ENCODE peak calls at places on chromosomes 7 and 10, in seven cellular contexts. X is mucosa of descending colon, H is cardiac fibroblast, O is progenitor cell of endocrine pancreas, C is left ventricle myocardium inferior, D is tibial artery, B is mesothelial cell of epicardium. Y is an unnamed sample.

GRCh38 chr7:142866361-142867096 is 11.7 kb downstream of the EPHB6 start:
- DNase-seq in X (no peak), H (peak; percentile 32), O (peak; percentile 43), C (no peak), D (no peak), B (no peak), Y (no peak)

GRCh38 chr7:101535333-101535732 is 93.8 kb downstream of the MYL10 start:
- DNase-seq in X (no peak), H (no peak), O (no peak), C (no peak), D (no peak), B (no peak), Y (no peak)

GRCh38 chr7:158125091-158125490 is 462.5 kb downstream of the PTPRN2 start:
- DNase-seq in X (no peak), H (no peak), O (no peak), C (no peak), D (peak; percentile 31), B (no peak), Y (no peak)

GRCh38 chr10:74558897-74559296 is 267.5 kb upstream of the KAT6B start:
- DNase-seq in X (no peak), H (no peak), O (no peak), C (no peak), D (no peak), B (no peak), Y (no peak)

GRCh38 chr7:98360221-98361124 is 40.4 kb downstream of the BAIAP2L1 start:
- DNase-seq in X (peak; percentile 65), H (no peak), O (no peak), C (no peak), D (no peak), B (no peak), Y (no peak)

GRCh38 chr7:37247881-37248280 is 200.8 kb downstream of the ELMO1 start:
- DNase-seq in X (no peak), H (peak; percentile 36), O (no peak), C (no peak), D (no peak), B (no peak), Y (no peak)

GRCh38 chr7:17456541-17456940 is 158.1 kb downstream of the AHR start:
- DNase-seq in X (no peak), H (peak; percentile 17), O (no peak), C (no peak), D (no peak), B (no peak), Y (no peak)

GRCh38 chr10:130757271-130757670 is 554.2 kb downstream of the TCERG1L start:
- DNase-seq in X (no peak), H (no peak), O (no peak), C (no peak), D (peak; percentile 43), B (no peak), Y (peak; percentile 29)

GRCh38 chr7:5666361-5666760 is 115.1 kb downstream of the RNF216 start:
- DNase-seq in X (no peak), H (no peak), O (no peak), C (no peak), D (no peak), B (no peak), Y (no peak)

GRCh38 chr10:133308431-133309110 is at the start of the genes TUBGCP2 and ZNF511:
- DNase-seq in X (peak; percentile 92), H (peak; percentile 80), O (peak; percentile 78), C (peak; percentile 89), D (peak; percentile 92), B (peak; percentile 90), Y (peak; percentile 92)

GRCh38 chr10:19713800-19714525 is 102.3 kb upstream of the PLXDC2 start:
- DNase-seq in X (no peak), H (no peak), O (no peak), C (no peak), D (peak; percentile 69), B (no peak), Y (no peak)
- TF ChIP-seq CTCF in X (no peak), H (no peak), O (no peak), C (peak; percentile 25), D (no peak), B (no peak), Y (no peak)

DNA sequence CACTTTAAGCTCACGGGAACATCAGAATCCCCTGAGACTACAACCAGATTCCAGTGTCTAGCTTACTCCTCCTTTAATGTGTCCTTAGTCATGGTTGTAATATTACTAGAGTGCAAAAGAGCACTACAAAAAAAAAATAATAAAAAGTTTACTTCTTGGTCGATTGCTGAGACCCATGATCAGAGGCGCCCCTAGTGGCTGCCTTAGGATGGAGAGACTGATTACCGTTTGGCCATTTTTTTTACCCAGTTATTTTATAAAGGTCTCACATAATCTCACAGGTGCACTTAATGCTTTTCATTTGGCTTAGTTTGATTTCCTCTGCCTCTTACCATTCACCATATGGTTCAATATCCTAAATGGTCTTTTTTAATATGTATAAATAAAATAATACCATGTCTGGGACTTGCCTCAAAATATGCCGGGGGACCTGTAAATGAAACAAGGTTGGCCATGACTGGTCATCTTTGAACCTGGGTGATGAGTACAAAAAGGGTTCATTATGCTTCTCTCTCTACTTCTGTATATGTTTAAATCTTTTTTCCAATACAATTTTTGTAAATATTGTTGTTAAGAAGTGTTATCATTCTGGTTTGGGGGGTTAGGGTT is 331.5 kb upstream of the NFE2L3 start:
- DNase-seq in X (no peak), H (peak; percentile 26), O (no peak), C (no peak), D (no peak), B (no peak), Y (no peak)
- TF ChIP-seq CTCF in X (no peak), H (peak; percentile 50), O (peak; percentile 61), C (peak; percentile 24), D (no peak), B (peak; percentile 46), Y (peak; percentile 72)

DNA sequence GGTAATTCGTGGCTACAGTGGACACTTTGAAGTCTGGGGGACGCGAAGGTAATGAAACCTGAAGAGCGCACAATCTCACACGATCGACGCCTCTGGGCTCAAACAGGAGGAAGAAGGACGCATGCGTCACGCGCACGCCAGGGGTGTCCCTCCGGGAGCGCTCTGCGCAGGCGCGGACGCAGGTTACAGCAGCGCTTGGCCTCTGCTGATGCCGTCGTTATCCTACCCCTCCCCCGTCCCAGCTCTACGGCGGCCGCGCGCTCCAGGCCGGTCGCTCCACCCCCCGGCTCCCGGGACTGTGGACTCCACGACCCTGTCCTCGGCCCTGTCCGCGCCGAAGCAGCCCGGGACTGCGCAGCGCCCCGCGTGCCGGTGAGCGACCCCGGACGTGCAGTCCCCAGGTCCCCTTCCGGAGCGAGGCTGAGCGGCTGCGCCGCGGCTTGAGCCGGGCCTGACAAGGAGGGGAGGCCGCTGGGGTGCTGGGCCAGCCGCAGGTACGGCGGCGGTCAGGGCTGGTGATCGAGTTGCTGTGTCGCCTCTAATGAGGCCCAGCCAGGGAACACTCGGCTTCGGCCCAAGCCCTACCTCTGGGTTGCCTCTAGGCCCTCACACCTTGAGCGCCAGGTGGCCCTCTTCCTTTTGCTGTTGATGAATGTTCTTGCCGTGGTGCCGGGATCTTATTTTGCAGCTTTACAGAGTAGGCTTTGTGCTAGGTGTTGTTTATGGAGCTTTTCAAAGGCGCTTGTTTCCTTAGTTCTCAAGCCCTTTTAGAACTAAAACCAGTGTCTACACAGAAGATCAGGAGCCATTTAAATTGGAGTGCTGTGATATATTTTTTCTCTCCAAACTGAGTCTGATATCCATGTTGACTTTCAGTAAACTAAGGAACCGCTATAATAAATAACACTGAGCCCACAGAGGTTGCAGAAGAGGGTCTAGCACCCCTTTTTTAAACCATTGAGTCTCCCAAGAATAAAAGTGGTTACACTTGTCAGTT is at the start of gene TMEM106B:
- DNase-seq in X (peak; percentile 99), H (peak; percentile 95), O (peak; percentile 94), C (peak; percentile 97), D (peak; percentile 97), B (peak; percentile 94), Y (peak; percentile 96)
- TF ChIP-seq CTCF in X (no peak), H (no peak), O (peak; percentile 13), C (no peak), D (no peak), B (no peak), Y (no peak)

GRCh38 chr10:89281606-89282395 is 20.0 kb upstream of the IFIT2 start:
- DNase-seq in X (no peak), H (no peak), O (no peak), C (no peak), D (no peak), B (no peak), Y (no peak)
- TF ChIP-seq CTCF in X (no peak), H (no peak), O (no peak), C (no peak), D (no peak), B (no peak), Y (no peak)

GRCh38 chr10:60335708-60336107 is 54.0 kb downstream of the ANK3 start:
- DNase-seq in X (no peak), H (peak; percentile 27), O (no peak), C (no peak), D (no peak), B (no peak), Y (no peak)
- TF ChIP-seq CTCF in X (no peak), H (peak; percentile 30), O (no peak), C (peak; percentile 29), D (no peak), B (no peak), Y (no peak)

GRCh38 chr7:134931487-134931886 is 54.8 kb upstream of the AGBL3 start:
- DNase-seq in X (no peak), H (peak; percentile 71), O (no peak), C (peak; percentile 25), D (no peak), B (no peak), Y (no peak)
- TF ChIP-seq CTCF in X (no peak), H (no peak), O (no peak), C (no peak), D (no peak), B (no peak), Y (no peak)

DNA sequence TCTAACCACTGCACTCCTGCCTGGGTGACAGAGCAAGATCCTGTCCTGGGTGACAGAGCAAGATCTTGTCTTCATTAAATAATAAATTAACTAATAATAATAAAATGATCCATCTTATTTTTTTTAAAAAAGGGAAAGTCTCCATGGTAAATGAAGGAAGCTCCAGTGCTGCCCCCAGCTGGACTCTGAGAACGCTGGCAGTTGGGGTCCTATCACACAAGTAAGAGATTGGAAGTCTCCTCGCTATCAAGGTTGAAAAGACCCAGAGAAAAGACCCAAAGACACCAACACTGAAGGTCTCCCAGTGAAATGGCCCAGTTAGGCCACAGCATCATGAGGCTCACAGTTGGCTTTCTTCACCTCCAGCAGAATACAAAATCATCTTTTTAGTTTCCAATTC is 13.8 kb upstream of the C10orf67 start:
- DNase-seq in X (no peak), H (no peak), O (no peak), C (no peak), D (no peak), B (no peak), Y (no peak)
- TF ChIP-seq CTCF in X (no peak), H (peak; percentile 20), O (peak; percentile 30), C (peak; percentile 17), D (no peak), B (no peak), Y (peak; percentile 42)

GRCh38 chr7:30563326-30563942 is 31.2 kb upstream of the GARS1 start:
- DNase-seq in X (no peak), H (peak; percentile 45), O (no peak), C (no peak), D (no peak), B (no peak), Y (no peak)

GRCh38 chr7:30564243-30564892 is 30.3 kb upstream of the GARS1 start:
- DNase-seq in X (peak; percentile 68), H (peak; percentile 92), O (peak; percentile 76), C (peak; percentile 73), D (peak; percentile 85), B (peak; percentile 87), Y (peak; percentile 86)

GRCh38 chr7:30561389-30561788 is 33.3 kb upstream of the GARS1 start:
- DNase-seq in X (no peak), H (no peak), O (no peak), C (no peak), D (no peak), B (no peak), Y (no peak)

GRCh38 chr7:30562909-30563308 is 31.8 kb upstream of the GARS1 start:
- DNase-seq in X (no peak), H (no peak), O (no peak), C (no peak), D (no peak), B (no peak), Y (no peak)

GRCh38 chr7:30562498-30562897 is 32.2 kb upstream of the GARS1 start:
- DNase-seq in X (no peak), H (peak; percentile 59), O (no peak), C (no peak), D (no peak), B (no peak), Y (no peak)
- TF ChIP-seq CTCF in X (no peak), H (peak; percentile 4), O (no peak), C (no peak), D (no peak), B (no peak), Y (no peak)

Y was measured in type B pancreatic cell.